ENCODE peak calls at places on chromosomes 12 and 14, in eight cellular contexts. A, E, X, C, T, F, Q and P are unnamed samples.

GRCh38 chr12:122909442-122910288 is 13.7 kb upstream of the VPS37B start:
- DNase-seq in A (no peak), E (peak), X (no peak), C (no peak), T (peak), F (no peak), Q (no peak), P (peak)

GRCh38 chr12:125340791-125341190 is 275.6 kb downstream of the AACS start:
- DNase-seq in A (no peak), E (no peak), X (peak), C (no peak), T (peak), F (no peak), Q (no peak), P (peak)

GRCh38 chr14:81589381-81590065 is 55.9 kb upstream of the SEL1L start:
- DNase-seq in A (no peak), E (no peak), X (no peak), C (no peak), T (no peak), F (no peak), Q (no peak), P (no peak)

GRCh38 chr12:62963642-62964041 is 28.7 kb upstream of the PPM1H start:
- DNase-seq in A (no peak), E (no peak), X (no peak), C (no peak), T (no peak), F (no peak), Q (no peak), P (no peak)

GRCh38 chr12:57215668-57216013 is 953 bp upstream of the NXPH4 start:
- DNase-seq in A (no peak), E (no peak), X (no peak), C (no peak), T (no peak), F (no peak), Q (no peak), P (no peak)

GRCh38 chr12:30982413-30982812 is 55.9 kb downstream of the TSPAN11 start:
- DNase-seq in A (no peak), E (no peak), X (no peak), C (no peak), T (no peak), F (no peak), Q (no peak), P (no peak)

GRCh38 chr12:57864382-57864781 is 17.9 kb upstream of the CTDSP2 start:
- DNase-seq in A (no peak), E (no peak), X (peak), C (no peak), T (no peak), F (no peak), Q (no peak), P (no peak)

GRCh38 chr14:62557416-62557815 is 487.8 kb downstream of the KCNH5 start:
- DNase-seq in A (no peak), E (no peak), X (no peak), C (no peak), T (no peak), F (no peak), Q (no peak), P (no peak)

GRCh38 chr14:49187799-49188198 is 398.4 kb downstream of the RPS29 start:
- DNase-seq in A (no peak), E (no peak), X (no peak), C (no peak), T (no peak), F (no peak), Q (no peak), P (no peak)

GRCh38 chr12:69070319-69071090 is 137.5 kb upstream of the CPM start:
- DNase-seq in A (peak), E (peak), X (peak), C (peak), T (peak), F (peak), Q (no peak), P (peak)

GRCh38 chr12:27140478-27140969 is 58.1 kb upstream of the C12orf71 start:
- DNase-seq in A (no peak), E (no peak), X (no peak), C (no peak), T (no peak), F (no peak), Q (no peak), P (no peak)

GRCh38 chr14:104264495-104265265 is 126.3 kb downstream of the KIF26A start:
- DNase-seq in A (no peak), E (no peak), X (no peak), C (no peak), T (no peak), F (no peak), Q (peak), P (no peak)

GRCh38 chr12:80120994-80121393 is 21.7 kb downstream of the OTOGL start:
- DNase-seq in A (no peak), E (no peak), X (no peak), C (no peak), T (no peak), F (no peak), Q (no peak), P (no peak)

GRCh38 chr12:30884804-30885203 is 41.7 kb upstream of the TSPAN11 start:
- DNase-seq in A (no peak), E (no peak), X (no peak), C (no peak), T (no peak), F (no peak), Q (no peak), P (no peak)

GRCh38 chr12:45959728-45960127 is 30.6 kb downstream of the SCAF11 start:
- DNase-seq in A (no peak), E (no peak), X (no peak), C (no peak), T (no peak), F (no peak), Q (no peak), P (no peak)

GRCh38 chr14:75469606-75470237 is 41.9 kb downstream of the JDP2 start:
- DNase-seq in A (no peak), E (no peak), X (no peak), C (peak), T (no peak), F (no peak), Q (peak), P (no peak)

GRCh38 chr14:95265106-95266094 is 54.3 kb downstream of the CLMN start:
- DNase-seq in A (no peak), E (no peak), X (peak), C (no peak), T (no peak), F (peak), Q (no peak), P (no peak)

GRCh38 chr12:131604146-131604844 is 106.6 kb upstream of the SFSWAP start:
- DNase-seq in A (peak), E (no peak), X (no peak), C (no peak), T (no peak), F (peak), Q (no peak), P (no peak)

GRCh38 chr12:131098178-131098981 is 144.7 kb downstream of the ADGRD1 start:
- DNase-seq in A (no peak), E (no peak), X (no peak), C (no peak), T (no peak), F (no peak), Q (peak), P (no peak)

GRCh38 chr12:117885211-117885610 is 83.6 kb downstream of the KSR2 start:
- DNase-seq in A (no peak), E (no peak), X (no peak), C (no peak), T (no peak), F (no peak), Q (no peak), P (no peak)

GRCh38 chr14:105146181-105146975 is 22.2 kb downstream of the JAG2 start:
- DNase-seq in A (no peak), E (no peak), X (no peak), C (peak), T (peak), F (no peak), Q (peak), P (no peak)

GRCh38 chr14:22112004-22112403 is 438.4 kb upstream of the OR4E1 start:
- DNase-seq in A (peak), E (no peak), X (peak), C (no peak), T (no peak), F (no peak), Q (no peak), P (no peak)

GRCh38 chr14:88452231-88452630 is 66.8 kb downstream of the SPATA7 start:
- DNase-seq in A (no peak), E (no peak), X (no peak), C (no peak), T (no peak), F (no peak), Q (no peak), P (no peak)

GRCh38 chr14:100526057-100526456 is 61.2 kb downstream of the BEGAIN start:
- DNase-seq in A (no peak), E (no peak), X (no peak), C (no peak), T (peak), F (no peak), Q (peak), P (no peak)

GRCh38 chr12:44873898-44874297 is 2.2 kb downstream of the NELL2 start:
- DNase-seq in A (no peak), E (no peak), X (peak), C (no peak), T (no peak), F (no peak), Q (no peak), P (no peak)

GRCh38 chr12:53057816-53058500 is 8.1 kb downstream of the TNS2 start:
- DNase-seq in A (no peak), E (no peak), X (no peak), C (no peak), T (no peak), F (no peak), Q (no peak), P (no peak)

GRCh38 chr12:75750950-75751349 is 239.5 kb upstream of the KRR1 start:
- DNase-seq in A (no peak), E (no peak), X (peak), C (no peak), T (no peak), F (no peak), Q (no peak), P (no peak)

GRCh38 chr12:132689227-132689626 is 1.8 kb downstream of the PXMP2 start:
- DNase-seq in A (no peak), E (no peak), X (no peak), C (no peak), T (no peak), F (no peak), Q (no peak), P (no peak)

GRCh38 chr14:50964683-50965390 is 20.6 kb upstream of the PYGL start:
- DNase-seq in A (no peak), E (no peak), X (peak), C (peak), T (no peak), F (no peak), Q (no peak), P (no peak)